ENCODE peak calls at places on chromosomes 3 and 15, in six cellular contexts. P is Panc1, C is OCI-LY7, D is skeletal muscle cell, G is keratinocyte, S is gastrocnemius medialis. F is an unnamed sample.

GRCh38 chr3:4406746-4407568 is 60.1 kb downstream of the SUMF1 start:
- DNase-seq in S (no peak), G (no peak), D (no peak), P (no peak), C (no peak), F (peak)

GRCh38 chr3:37375184-37376120 is 201.1 kb upstream of the LRRFIP2 start:
- DNase-seq in S (no peak), G (no peak), D (no peak), C (no peak), P (no peak), F (no peak)

GRCh38 chr3:157239082-157239704 is 79.2 kb upstream of the CCNL1 start:
- DNase-seq in S (peak), D (no peak), P (peak), C (peak), G (no peak), F (no peak)

GRCh38 chr3:128619146-128619890 is 31.3 kb downstream of the RPN1 start:
- DNase-seq in D (peak), P (peak), S (no peak), G (peak), C (no peak), F (no peak)

GRCh38 chr3:177484206-177484605 is 286.9 kb upstream of the TBL1XR1 start:
- DNase-seq in D (no peak), G (no peak), P (no peak), S (no peak), C (no peak), F (no peak)

GRCh38 chr3:102531686-102532085 is 96.9 kb downstream of the ZPLD1 start:
- DNase-seq in C (no peak), G (no peak), P (no peak), S (no peak), D (no peak), F (no peak)

GRCh38 chr3:187015903-187016638 is 85.7 kb downstream of the ST6GAL1 start:
- DNase-seq in D (no peak), C (peak), P (no peak), S (no peak), G (no peak), F (no peak)

GRCh38 chr3:74121761-74122160 is 492.7 kb downstream of the CNTN3 start:
- DNase-seq in S (no peak), P (no peak), G (no peak), C (no peak), D (no peak), F (no peak)

GRCh38 chr3:168531116-168531515 is 435.4 kb upstream of the GOLIM4 start:
- DNase-seq in S (no peak), P (no peak), D (no peak), C (no peak), G (no peak), F (no peak)

GRCh38 chr3:122533931-122534334 is 19.2 kb upstream of the KPNA1 start:
- DNase-seq in P (peak), D (peak), C (no peak), G (peak), S (no peak), F (peak)

GRCh38 chr15:60115579-60116415 is 111.7 kb downstream of the FOXB1 start:
- DNase-seq in D (no peak), S (no peak), P (no peak), C (no peak), G (no peak), F (no peak)

GRCh38 chr3:51799879-51800757 is 21.1 kb upstream of the IQCF6 start:
- DNase-seq in C (peak), P (peak), S (no peak), G (peak), D (peak), F (peak)

GRCh38 chr3:111534701-111535100 is 7.3 kb upstream of the CD96 start:
- DNase-seq in S (no peak), P (no peak), G (no peak), C (no peak), D (peak), F (peak)

GRCh38 chr3:35639251-35640185 is at the start of gene ARPP21:
- DNase-seq in P (no peak), C (peak), S (peak), G (no peak), D (no peak), F (no peak)

GRCh38 chr3:133531981-133532380 is 41.5 kb upstream of the CDV3 start:
- DNase-seq in S (no peak), G (no peak), D (peak), C (no peak), P (no peak), F (no peak)

GRCh38 chr15:101024709-101025108 is 105.6 kb downstream of the LRRK1 start:
- DNase-seq in D (no peak), C (no peak), P (no peak), S (no peak), G (no peak), F (no peak)

GRCh38 chr3:113804701-113805100 is 33.9 kb upstream of the GRAMD1C start:
- DNase-seq in P (no peak), D (no peak), G (no peak), S (no peak), C (no peak), F (peak)

GRCh38 chr15:78691873-78692421 is 50.9 kb upstream of the CHRNB4 start:
- DNase-seq in D (no peak), S (no peak), C (no peak), G (no peak), P (no peak), F (no peak)

GRCh38 chr3:51966941-51967383 is 292 bp downstream of the PCBP4 start:
- DNase-seq in S (no peak), C (no peak), P (no peak), D (no peak), G (no peak), F (no peak)

GRCh38 chr15:60526127-60526616 is 47.2 kb upstream of the ICE2 start:
- DNase-seq in G (no peak), D (peak), C (no peak), S (peak), P (no peak), F (no peak)

GRCh38 chr3:173395412-173396181 is 1.9 kb upstream of the NLGN1 start:
- DNase-seq in S (peak), G (no peak), D (peak), P (no peak), C (no peak), F (peak)

GRCh38 chr3:15903776-15904720 is 106.3 kb upstream of the ANKRD28 start:
- DNase-seq in P (no peak), D (no peak), G (no peak), C (no peak), S (peak), F (no peak)

GRCh38 chr3:11705049-11705448 is 61.3 kb upstream of the VGLL4 start:
- DNase-seq in P (no peak), D (no peak), G (no peak), S (no peak), C (no peak), F (no peak)

GRCh38 chr3:196754215-196754937 is 14.7 kb downstream of the PAK2 start:
- DNase-seq in C (no peak), P (no peak), D (peak), S (no peak), G (no peak), F (no peak)

GRCh38 chr3:9420850-9421549 is 23.6 kb downstream of the SETD5 start:
- DNase-seq in P (no peak), C (no peak), G (no peak), D (no peak), S (no peak), F (no peak)

GRCh38 chr3:32423956-32424558 is 32.4 kb downstream of the CMTM7 start:
- DNase-seq in D (no peak), P (no peak), C (peak), G (no peak), S (no peak), F (no peak)

GRCh38 chr15:50431204-50431603 is 7.0 kb downstream of the USP8 start:
- DNase-seq in P (no peak), S (no peak), D (no peak), G (no peak), C (no peak), F (no peak)

GRCh38 chr3:194125474-194125873 is 10.5 kb upstream of the HES1 start:
- DNase-seq in S (no peak), G (no peak), C (no peak), D (no peak), P (no peak), F (no peak)

GRCh38 chr15:89167267-89168176 is 53.9 kb downstream of the RLBP1 start:
- DNase-seq in S (peak), C (no peak), P (peak), D (peak), G (peak), F (peak)

GRCh38 chr3:71723452-71724170 is 1.6 kb downstream of the EIF4E3 start:
- DNase-seq in C (no peak), P (no peak), S (no peak), G (no peak), D (no peak), F (no peak)

GRCh38 chr3:129888739-129889138 is 4.8 kb downstream of the TMCC1 start:
- DNase-seq in P (peak), D (peak), G (no peak), S (no peak), C (no peak), F (peak)

GRCh38 chr3:127951276-127951675 is 36.2 kb downstream of the KBTBD12 start:
- DNase-seq in C (no peak), G (no peak), D (no peak), S (no peak), P (no peak), F (peak)

GRCh38 chr3:116000315-116000714 is 377.0 kb downstream of the GAP43 start:
- DNase-seq in C (no peak), P (peak), G (peak), D (peak), S (no peak), F (peak)

GRCh38 chr3:46679681-46680080 is 13.8 kb downstream of the ALS2CL start:
- DNase-seq in D (no peak), P (no peak), S (no peak), C (no peak), G (no peak), F (no peak)

GRCh38 chr15:39808909-39809308 is 26.3 kb upstream of the FSIP1 start:
- DNase-seq in P (no peak), G (no peak), C (no peak), D (no peak), S (no peak), F (no peak)

GRCh38 chr3:16897254-16897926 is 12.6 kb downstream of the PLCL2 start:
- DNase-seq in P (no peak), G (no peak), D (no peak), S (no peak), C (peak), F (no peak)

GRCh38 chr3:8668216-8668615 is 23.6 kb upstream of the SSUH2 start:
- DNase-seq in S (no peak), G (no peak), P (no peak), C (no peak), D (no peak), F (no peak)

GRCh38 chr3:100402150-100402706 is 889 bp downstream of the LNP1 start:
- DNase-seq in S (no peak), P (no peak), G (no peak), D (no peak), C (peak), F (no peak)

GRCh38 chr3:181710581-181711255 is 1.0 kb upstream of the SOX2 start:
- DNase-seq in C (no peak), S (no peak), D (no peak), G (no peak), P (no peak), F (no peak)
- H3K4me3 ChIP-seq in C (peak), S (no peak), D (no peak), G (no peak), P (peak), F (no peak)

GRCh38 chr15:75045332-75046015 is 22.1 kb downstream of the PPCDC start:
- DNase-seq in S (no peak), G (no peak), P (no peak), D (no peak), C (no peak), F (no peak)

GRCh38 chr15:75043509-75044257 is 20.3 kb downstream of the PPCDC start:
- DNase-seq in D (peak), G (no peak), P (no peak), S (peak), C (peak), F (peak)

GRCh38 chr15:75048394-75048793 is 25.0 kb downstream of the PPCDC start:
- DNase-seq in D (no peak), G (no peak), S (no peak), C (no peak), P (no peak), F (no peak)

GRCh38 chr15:75042730-75043508 is 19.5 kb downstream of the PPCDC start:
- DNase-seq in C (peak), S (peak), P (no peak), D (no peak), G (no peak), F (no peak)

GRCh38 chr15:75044258-75044878 is 21.0 kb downstream of the PPCDC start:
- DNase-seq in P (no peak), G (no peak), C (no peak), S (no peak), D (no peak), F (no peak)
- H3K4me3 ChIP-seq in P (no peak), G (no peak), C (peak), S (no peak), D (no peak), F (no peak)

GRCh38 chr3:172070799-172071198 is 31.4 kb downstream of the FNDC3B start:
- DNase-seq in G (no peak), S (no peak), D (no peak), C (no peak), P (no peak), F (no peak)
- H3K4me3 ChIP-seq in G (no peak), S (no peak), D (no peak), C (no peak), P (no peak), F (no peak)

GRCh38 chr3:48015451-48016182 is 599 bp downstream of the MAP4 start:
- DNase-seq in G (no peak), S (no peak), D (no peak), P (no peak), C (no peak), F (no peak)

GRCh38 chr3:48014358-48014757 is 1.9 kb downstream of the MAP4 start:
- DNase-seq in S (peak), G (no peak), C (no peak), D (no peak), P (no peak), F (no peak)

GRCh38 chr3:48012659-48013058 is 3.6 kb downstream of the MAP4 start:
- DNase-seq in D (no peak), P (no peak), S (no peak), G (no peak), C (no peak), F (no peak)

GRCh38 chr3:48011771-48012170 is 4.4 kb downstream of the MAP4 start:
- DNase-seq in P (no peak), D (no peak), G (no peak), S (no peak), C (no peak), F (no peak)

DNA sequence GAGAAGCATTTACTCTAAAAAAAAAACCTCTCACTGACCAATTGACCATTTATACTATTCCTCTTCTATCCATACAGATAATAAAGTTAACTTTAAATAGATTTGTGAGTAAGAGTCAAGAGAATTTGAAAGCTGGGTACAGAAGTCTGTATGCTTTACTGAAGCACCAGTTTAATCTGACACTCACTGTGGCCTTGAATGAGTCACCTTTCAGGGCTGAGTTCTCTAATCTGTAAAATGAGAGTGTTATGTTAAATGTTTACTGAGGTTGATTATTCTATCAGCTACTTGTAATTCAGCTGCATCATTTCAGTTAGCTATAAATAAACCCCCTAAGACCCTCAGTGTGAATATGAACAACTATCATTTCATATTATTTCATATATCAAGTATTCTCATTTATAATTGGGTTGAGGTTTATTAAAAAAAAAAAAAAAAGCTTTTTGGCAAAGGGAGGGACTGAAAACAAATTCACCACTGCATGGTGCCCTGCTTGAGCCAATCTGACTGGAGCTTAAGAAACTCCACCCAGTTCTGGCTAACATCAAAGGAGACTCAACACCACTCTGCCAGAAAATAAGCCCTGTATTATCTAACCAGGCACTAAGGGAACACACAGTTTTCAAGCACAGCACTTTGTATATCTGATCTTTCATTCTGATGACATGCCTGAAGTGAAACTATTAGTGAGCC is 2.8 kb downstream of the MAP4 start:
- DNase-seq in S (peak), D (peak), G (no peak), C (no peak), P (no peak), F (peak)
- H3K4me3 ChIP-seq in S (peak), D (no peak), G (no peak), C (no peak), P (no peak), F (no peak)

GRCh38 chr3:33732394-33732793 is 14.3 kb upstream of the CLASP2 start:
- DNase-seq in S (no peak), D (no peak), C (peak), P (no peak), G (no peak), F (no peak)

GRCh38 chr3:33729993-33730392 is 11.9 kb upstream of the CLASP2 start:
- DNase-seq in G (no peak), P (no peak), D (no peak), C (peak), S (no peak), F (no peak)
- H3K4me3 ChIP-seq in G (no peak), P (no peak), D (no peak), C (no peak), S (no peak), F (no peak)